ENCODE peak calls at places on chromosome 20, in five cellular contexts. One of them, this sample, is unnamed.

GRCh38 chr20:45402946-45403345 is 5.1 kb upstream of the DBNDD2 start:
- DNase-seq in mesendoderm: no peak
- DNase-seq in IMR-90: peak
- DNase-seq in H1: no peak
- DNase-seq in H9: no peak
- DNase-seq in this sample: no peak

GRCh38 chr20:34863421-34863965 is 9.2 kb downstream of the GGT7 start:
- DNase-seq in H9: no peak
- DNase-seq in H1: peak
- DNase-seq in IMR-90: no peak
- DNase-seq in mesendoderm: no peak
- DNase-seq in this sample: no peak

GRCh38 chr20:16479666-16480065 is 93.6 kb downstream of the KIF16B start:
- DNase-seq in H9: no peak
- DNase-seq in IMR-90: peak
- DNase-seq in H1: no peak
- DNase-seq in mesendoderm: no peak
- DNase-seq in this sample: no peak

GRCh38 chr20:36421641-36422040 is 115.5 kb downstream of the DLGAP4 start:
- DNase-seq in H9: no peak
- DNase-seq in mesendoderm: no peak
- DNase-seq in H1: no peak
- DNase-seq in IMR-90: no peak
- DNase-seq in this sample: no peak

GRCh38 chr20:45886590-45887345 is 654 bp downstream of the SPATA25 start:
- DNase-seq in IMR-90: no peak
- DNase-seq in H1: no peak
- DNase-seq in mesendoderm: no peak
- DNase-seq in H9: no peak
- DNase-seq in this sample: no peak

GRCh38 chr20:33668087-33668790 is 1.5 kb downstream of the ACTL10 start:
- DNase-seq in mesendoderm: no peak
- DNase-seq in H9: no peak
- DNase-seq in IMR-90: no peak
- DNase-seq in H1: peak
- DNase-seq in this sample: no peak

GRCh38 chr20:53154540-53154939 is 182.4 kb downstream of the TSHZ2 start:
- DNase-seq in H9: no peak
- DNase-seq in H1: no peak
- DNase-seq in IMR-90: no peak
- DNase-seq in mesendoderm: no peak
- DNase-seq in this sample: no peak

GRCh38 chr20:20831794-20832193 is 119.3 kb upstream of the RALGAPA2 start:
- DNase-seq in mesendoderm: no peak
- DNase-seq in IMR-90: no peak
- DNase-seq in H1: no peak
- DNase-seq in H9: no peak
- DNase-seq in this sample: no peak

GRCh38 chr20:41196653-41197225 is 59.4 kb downstream of the PLCG1 start:
- DNase-seq in IMR-90: no peak
- DNase-seq in H1: no peak
- DNase-seq in H9: no peak
- DNase-seq in mesendoderm: no peak
- DNase-seq in this sample: no peak

GRCh38 chr20:5024982-5025381 is 23.7 kb upstream of the SLC23A2 start:
- DNase-seq in mesendoderm: no peak
- DNase-seq in H1: no peak
- DNase-seq in H9: no peak
- DNase-seq in IMR-90: no peak
- DNase-seq in this sample: no peak

GRCh38 chr20:31652917-31653385 is 15.2 kb downstream of the COX4I2 start:
- DNase-seq in mesendoderm: no peak
- DNase-seq in IMR-90: peak
- DNase-seq in H9: no peak
- DNase-seq in H1: no peak
- DNase-seq in this sample: no peak

GRCh38 chr20:41061155-41061554 is 32.5 kb downstream of the TOP1 start:
- DNase-seq in IMR-90: no peak
- DNase-seq in H9: no peak
- DNase-seq in H1: no peak
- DNase-seq in mesendoderm: no peak
- DNase-seq in this sample: no peak

GRCh38 chr20:37011147-37011546 is 59.6 kb upstream of the SAMHD1 start:
- DNase-seq in mesendoderm: no peak
- DNase-seq in H1: no peak
- DNase-seq in H9: no peak
- DNase-seq in IMR-90: no peak
- DNase-seq in this sample: no peak

GRCh38 chr20:54123587-54124180 is 50.1 kb downstream of the CYP24A1 start:
- DNase-seq in IMR-90: peak
- DNase-seq in H9: peak
- DNase-seq in H1: peak
- DNase-seq in mesendoderm: peak
- DNase-seq in this sample: no peak

GRCh38 chr20:59270380-59270779 is 30.0 kb upstream of the EDN3 start:
- DNase-seq in IMR-90: no peak
- DNase-seq in H1: no peak
- DNase-seq in H9: no peak
- DNase-seq in mesendoderm: no peak
- DNase-seq in this sample: no peak

GRCh38 chr20:15756001-15756400 is 817.2 kb downstream of the KIF16B start:
- DNase-seq in IMR-90: no peak
- DNase-seq in mesendoderm: no peak
- DNase-seq in H9: no peak
- DNase-seq in H1: no peak
- DNase-seq in this sample: no peak

GRCh38 chr20:37615507-37616425 is 78.1 kb upstream of the CTNNBL1 start:
- DNase-seq in IMR-90: no peak
- DNase-seq in H9: peak
- DNase-seq in mesendoderm: peak
- DNase-seq in H1: peak
- DNase-seq in this sample: peak

GRCh38 chr20:7348253-7348652 is 580.8 kb downstream of the BMP2 start:
- DNase-seq in H9: no peak
- DNase-seq in IMR-90: no peak
- DNase-seq in H1: no peak
- DNase-seq in mesendoderm: peak
- DNase-seq in this sample: no peak

GRCh38 chr20:34066476-34067090 is 45.5 kb downstream of the EIF2S2 start:
- DNase-seq in IMR-90: peak
- DNase-seq in H1: no peak
- DNase-seq in mesendoderm: peak
- DNase-seq in H9: no peak
- DNase-seq in this sample: no peak

DNA sequence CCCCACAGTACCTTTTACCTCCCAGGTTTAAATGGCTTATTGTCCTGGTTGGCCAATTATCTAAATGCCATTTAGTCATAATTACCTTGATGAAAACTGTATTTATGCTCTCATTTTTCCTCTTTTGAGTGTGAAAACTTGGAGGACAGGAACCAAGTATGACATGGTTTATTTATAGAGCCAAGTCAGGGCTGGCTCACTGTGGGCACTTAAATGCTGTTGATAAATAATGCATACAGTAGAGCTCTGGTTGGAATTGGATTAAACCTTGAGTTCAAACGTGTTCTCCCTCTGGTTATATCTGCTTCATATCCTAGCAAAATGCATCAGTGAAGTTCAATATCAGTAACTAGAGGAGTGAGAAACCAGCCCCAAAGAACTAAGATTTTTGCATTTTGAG is 255.6 kb downstream of the BTBD3 start:
- DNase-seq in H1: no peak
- DNase-seq in H9: no peak
- DNase-seq in mesendoderm: no peak
- DNase-seq in IMR-90: peak
- DNase-seq in this sample: no peak
- H2BK15ac ChIP-seq in H1: no peak
- H2BK15ac ChIP-seq in H9: no peak
- H2BK15ac ChIP-seq in mesendoderm: no peak
- H2BK15ac ChIP-seq in IMR-90: no peak
- H2BK15ac ChIP-seq in this sample: no peak

DNA sequence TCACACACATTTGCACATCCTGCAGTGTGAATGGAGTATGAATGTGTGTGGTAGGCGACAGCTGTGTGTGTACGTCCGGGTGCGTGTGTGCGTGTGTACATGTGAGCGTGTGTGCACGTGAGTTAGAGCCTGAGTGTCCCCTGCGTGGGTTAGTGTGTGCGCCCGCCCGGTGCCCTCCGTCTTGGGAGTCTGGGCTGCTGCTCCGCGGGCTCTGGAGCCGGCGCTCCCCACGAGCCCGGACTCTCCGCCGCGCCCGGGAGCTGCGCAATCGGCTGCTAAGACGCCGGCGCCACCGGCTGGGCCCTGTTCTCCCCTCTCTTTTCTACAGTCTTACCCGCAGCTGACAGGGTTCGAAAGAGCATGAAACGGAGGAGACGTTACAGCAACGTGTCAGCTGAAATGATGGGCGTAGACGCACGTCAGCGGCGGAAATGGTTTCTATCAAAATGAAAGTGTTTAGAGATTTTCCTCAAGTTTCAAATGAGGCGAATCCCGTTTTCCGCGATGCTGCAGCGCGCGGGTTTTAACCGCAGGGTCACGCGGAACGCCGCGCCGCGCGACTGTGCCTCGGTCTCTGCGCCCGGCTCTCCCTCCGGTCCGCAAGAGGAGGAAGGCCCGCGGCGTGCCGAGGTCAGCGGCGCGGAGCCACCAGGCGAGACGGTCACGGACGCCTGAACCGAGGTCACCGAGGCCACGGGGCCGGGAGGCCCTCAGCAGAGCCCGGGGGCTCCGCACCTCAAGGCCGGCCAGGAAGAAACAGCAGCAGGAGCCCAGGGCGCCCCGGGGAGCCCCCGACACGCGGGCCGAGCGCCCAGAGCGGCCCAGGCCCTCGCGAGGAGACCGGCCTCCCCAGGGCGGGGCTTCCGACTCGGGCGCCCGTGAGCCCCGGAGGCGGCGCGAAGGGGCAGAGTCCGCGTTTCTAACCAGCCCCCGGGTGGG is 95.3 kb upstream of the BHLHE23 start:
- DNase-seq in H1: peak
- DNase-seq in IMR-90: peak
- DNase-seq in mesendoderm: peak
- DNase-seq in H9: peak
- DNase-seq in this sample: no peak
- H2BK15ac ChIP-seq in H1: peak
- H2BK15ac ChIP-seq in IMR-90: no peak
- H2BK15ac ChIP-seq in mesendoderm: no peak
- H2BK15ac ChIP-seq in H9: no peak
- H2BK15ac ChIP-seq in this sample: no peak

DNA sequence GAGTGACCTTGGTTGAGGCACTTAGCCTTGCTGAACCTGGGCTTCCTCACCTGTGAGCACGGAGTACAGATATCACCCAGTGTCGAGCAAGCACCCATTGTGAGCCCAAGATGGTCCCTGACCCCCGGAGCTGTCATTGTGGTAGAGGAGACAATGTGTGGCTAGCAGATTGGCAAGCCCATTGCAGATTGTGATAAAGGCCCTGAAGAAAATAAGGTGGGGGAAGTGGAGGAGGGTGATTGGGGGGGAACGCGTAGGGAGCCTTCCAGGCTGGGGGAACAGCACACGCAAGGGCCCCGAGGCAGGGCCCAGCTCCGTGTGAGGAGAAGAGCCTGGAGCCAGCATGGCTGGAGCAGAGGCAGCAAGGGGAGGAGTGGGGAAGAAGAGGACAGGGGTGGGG is 6.8 kb downstream of the CEBPB start:
- DNase-seq in IMR-90: no peak
- DNase-seq in H1: no peak
- DNase-seq in mesendoderm: no peak
- DNase-seq in H9: no peak
- DNase-seq in this sample: no peak
- H2BK15ac ChIP-seq in IMR-90: no peak
- H2BK15ac ChIP-seq in H1: no peak
- H2BK15ac ChIP-seq in mesendoderm: no peak
- H2BK15ac ChIP-seq in H9: no peak
- H2BK15ac ChIP-seq in this sample: no peak

DNA sequence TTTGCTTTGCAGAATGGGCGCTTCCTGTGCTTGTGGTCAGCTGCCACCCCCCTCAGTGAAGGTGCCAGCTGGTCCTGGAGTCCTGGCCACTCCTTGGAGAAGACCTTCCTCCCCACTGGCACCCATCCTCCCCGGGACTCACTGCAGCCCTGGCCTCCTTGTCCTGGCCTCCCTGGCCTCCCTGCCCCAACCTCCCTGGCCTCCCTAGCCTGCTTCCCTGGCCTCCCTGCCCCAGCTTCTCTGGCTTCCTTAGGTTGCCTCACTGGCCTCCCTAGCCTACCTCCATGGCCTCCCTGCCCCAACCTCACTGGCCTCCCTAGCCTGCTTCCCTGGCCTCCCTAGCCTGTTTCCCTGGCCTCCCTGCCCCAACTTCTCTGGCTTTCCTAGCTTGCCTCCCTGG is 297.8 kb downstream of the CDH4 start:
- DNase-seq in IMR-90: no peak
- DNase-seq in mesendoderm: no peak
- DNase-seq in H9: no peak
- DNase-seq in H1: no peak
- DNase-seq in this sample: no peak
- H2BK15ac ChIP-seq in IMR-90: no peak
- H2BK15ac ChIP-seq in mesendoderm: no peak
- H2BK15ac ChIP-seq in H9: no peak
- H2BK15ac ChIP-seq in H1: no peak
- H2BK15ac ChIP-seq in this sample: no peak